ENCODE peak calls at places on chromosomes 13 and 19, in five cellular contexts. One of them, this sample, is unnamed. For H3K4me1, the result is how much of the 10 kb centered on the place peaks cover.

GRCh38 chr19:46755077-46755852 is 9.0 kb upstream of the STRN4 start:
- DNase-seq in IMR-90: peak
- DNase-seq in heart left ventricle: no peak
- DNase-seq in suprapubic skin: no peak
- DNase-seq in ovary: no peak
- DNase-seq in this sample: no peak

GRCh38 chr19:17997969-17998826 is 9.8 kb upstream of the ARRDC2 start:
- DNase-seq in IMR-90: peak
- DNase-seq in ovary: no peak
- DNase-seq in heart left ventricle: no peak
- DNase-seq in suprapubic skin: no peak
- DNase-seq in this sample: peak

GRCh38 chr13:42864952-42865634 is 83.7 kb downstream of the FAM216B start:
- DNase-seq in IMR-90: no peak
- DNase-seq in heart left ventricle: no peak
- DNase-seq in ovary: no peak
- DNase-seq in suprapubic skin: no peak
- DNase-seq in this sample: no peak

GRCh38 chr19:35987571-35987896 is 7.5 kb upstream of the SDHAF1 start:
- DNase-seq in IMR-90: no peak
- DNase-seq in heart left ventricle: no peak
- DNase-seq in suprapubic skin: no peak
- DNase-seq in ovary: no peak
- DNase-seq in this sample: no peak

GRCh38 chr19:52735734-52736133 is 890 bp upstream of the ZNF611 start:
- DNase-seq in heart left ventricle: peak
- DNase-seq in suprapubic skin: no peak
- DNase-seq in IMR-90: no peak
- DNase-seq in ovary: peak
- DNase-seq in this sample: peak

GRCh38 chr13:20825476-20825875 is 51.7 kb upstream of the EEF1AKMT1 start:
- DNase-seq in heart left ventricle: no peak
- DNase-seq in IMR-90: peak
- DNase-seq in suprapubic skin: no peak
- DNase-seq in ovary: no peak
- DNase-seq in this sample: no peak

GRCh38 chr13:51894239-51894638 is 32.5 kb downstream of the CCDC70 start:
- DNase-seq in IMR-90: no peak
- DNase-seq in ovary: no peak
- DNase-seq in suprapubic skin: no peak
- DNase-seq in heart left ventricle: no peak
- DNase-seq in this sample: no peak

GRCh38 chr19:54373781-54374266 is 9.1 kb upstream of the LAIR1 start:
- DNase-seq in ovary: no peak
- DNase-seq in suprapubic skin: no peak
- DNase-seq in heart left ventricle: no peak
- DNase-seq in IMR-90: no peak
- DNase-seq in this sample: no peak

GRCh38 chr19:49680473-49681351 is 3.6 kb downstream of the PRMT1 start:
- DNase-seq in suprapubic skin: peak
- DNase-seq in heart left ventricle: peak
- DNase-seq in ovary: peak
- DNase-seq in IMR-90: peak
- DNase-seq in this sample: peak

GRCh38 chr13:101475536-101475935 is 23.1 kb downstream of the ITGBL1 start:
- DNase-seq in IMR-90: no peak
- DNase-seq in heart left ventricle: no peak
- DNase-seq in suprapubic skin: no peak
- DNase-seq in ovary: no peak
- DNase-seq in this sample: no peak

GRCh38 chr13:112781881-112782361 is 92.1 kb downstream of the ATP11A start:
- DNase-seq in IMR-90: no peak
- DNase-seq in ovary: no peak
- DNase-seq in suprapubic skin: no peak
- DNase-seq in heart left ventricle: peak
- DNase-seq in this sample: no peak

GRCh38 chr13:73089216-73089615 is 30.4 kb downstream of the KLF5 start:
- DNase-seq in IMR-90: no peak
- DNase-seq in heart left ventricle: no peak
- DNase-seq in suprapubic skin: no peak
- DNase-seq in ovary: no peak
- DNase-seq in this sample: no peak

GRCh38 chr13:99526549-99526948 is 25.3 kb downstream of the TM9SF2 start:
- DNase-seq in heart left ventricle: no peak
- DNase-seq in IMR-90: no peak
- DNase-seq in ovary: no peak
- DNase-seq in suprapubic skin: no peak
- DNase-seq in this sample: no peak

GRCh38 chr19:29013988-29014387 is 199.0 kb downstream of the UQCRFS1 start:
- DNase-seq in IMR-90: no peak
- DNase-seq in heart left ventricle: no peak
- DNase-seq in ovary: no peak
- DNase-seq in suprapubic skin: no peak
- DNase-seq in this sample: no peak

GRCh38 chr13:50512602-50513527 is 330.6 kb downstream of the DLEU7 start:
- DNase-seq in ovary: peak
- DNase-seq in suprapubic skin: peak
- DNase-seq in IMR-90: peak
- DNase-seq in heart left ventricle: peak
- DNase-seq in this sample: no peak

GRCh38 chr13:73365681-73366080 is 306.9 kb downstream of the KLF5 start:
- DNase-seq in suprapubic skin: no peak
- DNase-seq in IMR-90: no peak
- DNase-seq in ovary: no peak
- DNase-seq in heart left ventricle: no peak
- DNase-seq in this sample: no peak

GRCh38 chr19:51024924-51025323 is 1.5 kb downstream of the KLK11 start:
- DNase-seq in IMR-90: no peak
- DNase-seq in suprapubic skin: no peak
- DNase-seq in ovary: peak
- DNase-seq in heart left ventricle: no peak
- DNase-seq in this sample: no peak

GRCh38 chr13:62300021-62300420 is 884.4 kb upstream of the PCDH20 start:
- DNase-seq in ovary: no peak
- DNase-seq in heart left ventricle: no peak
- DNase-seq in IMR-90: no peak
- DNase-seq in suprapubic skin: no peak
- DNase-seq in this sample: no peak

GRCh38 chr13:28494861-28495585 is at the start of gene FLT1:
- DNase-seq in IMR-90: peak
- DNase-seq in heart left ventricle: peak
- DNase-seq in ovary: peak
- DNase-seq in suprapubic skin: no peak
- DNase-seq in this sample: no peak

GRCh38 chr19:47779524-47780214 is 1.2 kb downstream of the SELENOW start:
- DNase-seq in heart left ventricle: peak
- DNase-seq in IMR-90: no peak
- DNase-seq in suprapubic skin: no peak
- DNase-seq in ovary: peak
- DNase-seq in this sample: no peak

GRCh38 chr13:42215578-42216421 is 56.2 kb upstream of the AKAP11 start:
- DNase-seq in heart left ventricle: no peak
- DNase-seq in ovary: no peak
- DNase-seq in IMR-90: peak
- DNase-seq in suprapubic skin: no peak
- DNase-seq in this sample: no peak

GRCh38 chr13:21825186-21825585 is 154.3 kb downstream of the FGF9 start:
- DNase-seq in suprapubic skin: no peak
- DNase-seq in ovary: no peak
- DNase-seq in heart left ventricle: no peak
- DNase-seq in IMR-90: peak
- DNase-seq in this sample: no peak

GRCh38 chr19:30011051-30011578 is 69.1 kb downstream of the URI1 start:
- DNase-seq in heart left ventricle: no peak
- DNase-seq in suprapubic skin: no peak
- DNase-seq in ovary: no peak
- DNase-seq in IMR-90: no peak
- DNase-seq in this sample: no peak

GRCh38 chr13:31209172-31209818 is 9.5 kb downstream of the B3GLCT start:
- DNase-seq in heart left ventricle: peak
- DNase-seq in suprapubic skin: no peak
- DNase-seq in ovary: peak
- DNase-seq in IMR-90: peak
- DNase-seq in this sample: no peak

GRCh38 chr13:110887955-110888333 is 26.9 kb downstream of the ANKRD10 start:
- DNase-seq in ovary: no peak
- DNase-seq in IMR-90: no peak
- DNase-seq in heart left ventricle: peak
- DNase-seq in suprapubic skin: no peak
- DNase-seq in this sample: no peak

GRCh38 chr13:75446874-75447273 is 35.1 kb downstream of the TBC1D4 start:
- DNase-seq in suprapubic skin: no peak
- DNase-seq in ovary: no peak
- DNase-seq in heart left ventricle: no peak
- DNase-seq in IMR-90: no peak
- DNase-seq in this sample: no peak

GRCh38 chr19:45455707-45456499 is 11.9 kb upstream of the FOSB start:
- DNase-seq in suprapubic skin: peak
- DNase-seq in ovary: peak
- DNase-seq in heart left ventricle: peak
- DNase-seq in IMR-90: peak
- DNase-seq in this sample: peak

GRCh38 chr13:75432045-75432444 is 49.9 kb downstream of the TBC1D4 start:
- DNase-seq in ovary: no peak
- DNase-seq in IMR-90: peak
- DNase-seq in suprapubic skin: no peak
- DNase-seq in heart left ventricle: no peak
- DNase-seq in this sample: no peak

GRCh38 chr19:16258440-16258903 is 60.8 kb downstream of the AP1M1 start:
- DNase-seq in heart left ventricle: peak
- DNase-seq in IMR-90: no peak
- DNase-seq in suprapubic skin: no peak
- DNase-seq in ovary: no peak
- DNase-seq in this sample: peak

GRCh38 chr13:42041684-42042035 is 6.8 kb upstream of the DGKH start:
- DNase-seq in ovary: peak
- DNase-seq in heart left ventricle: peak
- DNase-seq in suprapubic skin: no peak
- DNase-seq in IMR-90: peak
- DNase-seq in this sample: peak

GRCh38 chr19:40280608-40281221 is 4.4 kb downstream of the AKT2 start:
- DNase-seq in suprapubic skin: no peak
- DNase-seq in IMR-90: no peak
- DNase-seq in ovary: no peak
- DNase-seq in heart left ventricle: no peak
- DNase-seq in this sample: peak
- TF ChIP-seq POLR2A in suprapubic skin: no peak
- TF ChIP-seq POLR2A in IMR-90: no peak
- TF ChIP-seq POLR2A in ovary: no peak
- TF ChIP-seq POLR2A in heart left ventricle: no peak
- TF ChIP-seq POLR2A in this sample: peak

DNA sequence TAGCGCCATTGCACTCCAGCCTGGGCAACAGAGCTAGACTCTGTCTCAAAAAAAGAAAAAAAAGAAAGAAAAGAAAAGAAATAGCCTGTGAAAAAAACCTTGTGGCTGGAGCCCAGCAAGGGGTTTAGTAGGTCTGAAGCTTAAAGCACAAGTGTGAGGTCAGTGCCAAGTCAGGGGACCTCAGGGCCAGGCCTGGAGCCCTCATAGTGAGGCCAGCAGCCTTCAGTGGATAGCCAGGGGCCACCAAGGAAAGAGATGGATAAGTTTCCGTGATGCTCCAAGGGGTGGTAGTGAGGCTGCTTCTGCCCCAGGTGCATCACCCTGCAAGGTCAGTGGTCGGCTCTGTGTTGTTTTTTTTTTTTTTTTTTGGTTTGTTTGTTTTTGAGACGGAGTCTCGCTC is 12.9 kb downstream of the TINCR start:
- DNase-seq in suprapubic skin: no peak
- DNase-seq in heart left ventricle: no peak
- DNase-seq in IMR-90: no peak
- DNase-seq in ovary: no peak
- DNase-seq in this sample: no peak
- H3K4me3 ChIP-seq in suprapubic skin: no peak
- H3K4me3 ChIP-seq in heart left ventricle: no peak
- H3K4me3 ChIP-seq in IMR-90: no peak
- H3K4me3 ChIP-seq in ovary: no peak
- H3K4me3 ChIP-seq in this sample: no peak

DNA sequence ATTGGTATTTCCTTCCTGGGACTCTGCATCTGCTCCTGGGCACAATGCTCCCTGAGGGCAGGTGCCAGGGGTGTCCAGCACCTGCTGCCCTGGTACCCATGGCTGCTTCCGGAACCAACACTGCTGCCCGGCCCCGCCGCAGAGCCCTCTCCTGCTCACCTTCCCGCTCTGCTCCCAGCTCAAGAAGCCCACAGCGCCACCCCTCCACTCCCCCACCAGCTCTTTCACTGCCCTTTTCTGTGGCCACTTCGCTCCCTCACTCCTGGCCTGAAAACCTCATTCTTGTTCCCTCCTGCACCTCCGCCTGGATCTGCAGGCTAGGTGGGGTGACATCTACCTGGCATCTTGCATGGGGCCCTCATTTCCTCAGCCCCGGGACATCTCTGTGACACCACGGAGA is 6.4 kb downstream of the ZNF787 start:
- DNase-seq in ovary: no peak
- DNase-seq in heart left ventricle: no peak
- DNase-seq in suprapubic skin: no peak
- DNase-seq in IMR-90: no peak
- DNase-seq in this sample: no peak
- H3K4me1 ChIP-seq in ovary: under half
- H3K4me1 ChIP-seq in heart left ventricle: under half
- H3K4me1 ChIP-seq in suprapubic skin: half or more
- H3K4me1 ChIP-seq in IMR-90: under half
- H3K4me1 ChIP-seq in this sample: half or more

DNA sequence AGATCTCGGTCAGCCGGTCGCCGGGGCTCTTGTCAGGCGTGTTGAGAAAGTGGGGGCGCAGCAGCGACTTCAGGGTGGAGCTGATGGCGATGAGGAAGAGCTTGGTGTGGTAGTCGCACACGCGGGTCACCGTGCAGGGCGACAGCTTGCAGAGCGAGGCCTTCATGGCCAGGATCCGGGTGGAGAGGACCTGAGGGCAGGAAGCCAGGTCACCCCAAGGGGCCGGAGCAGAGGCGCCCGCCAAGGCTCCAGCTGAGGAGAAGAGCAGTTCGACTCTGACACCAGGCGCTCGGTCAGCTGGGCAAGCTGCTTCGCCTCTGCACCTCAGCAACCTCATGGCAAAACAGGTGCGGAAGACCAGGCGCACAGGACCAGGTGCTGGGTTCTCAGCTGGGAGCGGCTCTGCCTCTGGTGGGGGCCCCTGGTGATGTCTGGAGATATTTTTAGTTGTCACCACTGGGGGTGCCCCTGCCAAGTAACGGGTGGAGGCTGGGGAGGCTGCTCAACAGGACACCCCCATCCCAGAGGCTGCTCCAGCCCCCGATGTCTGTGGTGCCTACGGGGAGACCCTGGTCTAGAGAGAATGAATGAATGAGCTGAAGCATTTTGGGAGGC is 15.9 kb downstream of the CFD start:
- DNase-seq in IMR-90: no peak
- DNase-seq in suprapubic skin: no peak
- DNase-seq in heart left ventricle: no peak
- DNase-seq in ovary: no peak
- DNase-seq in this sample: no peak
- TF ChIP-seq POLR2A in IMR-90: no peak
- TF ChIP-seq POLR2A in suprapubic skin: no peak
- TF ChIP-seq POLR2A in heart left ventricle: no peak
- TF ChIP-seq POLR2A in ovary: no peak
- TF ChIP-seq POLR2A in this sample: no peak

This sample was measured in Peyer's patch.